ENCODE peak calls at places on chromosomes 2 and 18, in ten cellular contexts. U is tibial nerve, E is kidney, M is DND-41, K is K562, P is uterus, F is transverse colon, V is IMR-90, Z is keratinocyte, G is gastrocnemius medialis. R is an unnamed sample. For H3K4me1, the result is how much of the 10 kb centered on the place peaks cover.

GRCh38 chr2:204664708-204665121 is 119.4 kb downstream of the PARD3B start:
- DNase-seq in K (no peak), M (no peak), Z (no peak), U (no peak), E (no peak), V (peak), P (no peak), F (no peak), G (no peak), R (no peak)

GRCh38 chr2:211237586-211237985 is 681.2 kb downstream of the CPS1 start:
- DNase-seq in P (no peak), F (no peak), V (no peak), U (no peak), M (no peak), K (no peak), Z (no peak), G (no peak), E (no peak), R (no peak)

GRCh38 chr2:217729426-217730058 is 273.3 kb downstream of the TNS1 start:
- DNase-seq in M (no peak), U (peak), P (no peak), K (no peak), V (peak), F (no peak), Z (no peak), E (no peak), G (no peak), R (no peak)

GRCh38 chr2:15712551-15713342 is 121.1 kb downstream of the DDX1 start:
- DNase-seq in G (no peak), U (no peak), K (no peak), Z (no peak), E (no peak), P (no peak), F (no peak), V (no peak), M (no peak), R (no peak)

GRCh38 chr2:23988371-23988770 is 21.5 kb upstream of the MFSD2B start:
- DNase-seq in V (peak), G (no peak), K (no peak), F (no peak), Z (no peak), M (no peak), E (no peak), P (no peak), U (no peak), R (no peak)

GRCh38 chr2:187319441-187320108 is 128.5 kb downstream of the CALCRL start:
- DNase-seq in U (no peak), M (no peak), Z (no peak), F (no peak), K (no peak), G (no peak), P (no peak), E (peak), V (no peak), R (no peak)

GRCh38 chr2:64000630-64001381 is 18.4 kb downstream of the VPS54 start:
- DNase-seq in Z (no peak), P (no peak), V (no peak), E (no peak), G (no peak), M (no peak), U (no peak), F (no peak), K (no peak), R (no peak)

GRCh38 chr2:156331572-156332451 is 709 bp downstream of the NR4A2 start:
- DNase-seq in K (peak), U (peak), V (peak), F (peak), E (peak), P (peak), M (peak), Z (no peak), G (peak), R (peak)

GRCh38 chr2:95287336-95287735 is 9.8 kb upstream of the KCNIP3 start:
- DNase-seq in P (no peak), K (no peak), G (no peak), E (no peak), F (no peak), Z (no peak), U (no peak), V (no peak), M (no peak), R (no peak)

GRCh38 chr2:179909845-179910734 is 48.7 kb upstream of the ZNF385B start:
- DNase-seq in F (no peak), M (no peak), P (no peak), U (no peak), E (no peak), K (no peak), G (no peak), Z (no peak), V (no peak), R (no peak)

GRCh38 chr2:181658444-181658843 is 1.5 kb upstream of the CERKL start:
- DNase-seq in K (no peak), G (no peak), V (no peak), E (no peak), F (no peak), Z (no peak), U (no peak), M (no peak), P (no peak), R (no peak)

GRCh38 chr2:17981936-17982335 is 103.5 kb downstream of the KCNS3 start:
- DNase-seq in E (no peak), M (no peak), F (no peak), Z (no peak), P (no peak), U (no peak), V (no peak), K (no peak), G (no peak), R (no peak)

GRCh38 chr2:209985879-209986278 is 16.6 kb upstream of the RPE start:
- DNase-seq in P (no peak), Z (no peak), K (no peak), F (no peak), E (no peak), G (no peak), M (no peak), U (no peak), V (no peak), R (no peak)

GRCh38 chr2:215635788-215636139 is 199.9 kb upstream of the FN1 start:
- DNase-seq in G (no peak), P (no peak), V (peak), E (no peak), K (no peak), M (no peak), F (no peak), U (no peak), Z (no peak), R (no peak)

GRCh38 chr2:101064868-101065549 is 62.9 kb downstream of the RPL31 start:
- DNase-seq in U (no peak), F (no peak), K (no peak), E (no peak), V (peak), G (no peak), P (no peak), Z (no peak), M (no peak), R (no peak)

GRCh38 chr2:118812530-118812929 is 34.9 kb downstream of the EN1 start:
- DNase-seq in E (no peak), G (no peak), Z (no peak), V (no peak), M (no peak), K (no peak), P (no peak), U (no peak), F (no peak), R (no peak)

GRCh38 chr18:2223859-2224258 is 347.4 kb downstream of the METTL4 start:
- DNase-seq in P (no peak), G (no peak), F (no peak), U (peak), V (peak), Z (no peak), M (no peak), E (no peak), K (no peak), R (no peak)

GRCh38 chr2:238924496-238925195 is 76.8 kb downstream of the TWIST2 start:
- DNase-seq in U (no peak), M (no peak), F (no peak), P (peak), K (no peak), G (no peak), Z (no peak), V (no peak), E (peak), R (peak)

GRCh38 chr2:23207871-23208270 is 177.1 kb upstream of the KLHL29 start:
- DNase-seq in P (no peak), Z (no peak), E (no peak), K (no peak), M (no peak), U (no peak), G (no peak), F (peak), V (no peak), R (no peak)

GRCh38 chr2:151518802-151519201 is 109.1 kb downstream of the RIF1 start:
- DNase-seq in K (no peak), M (no peak), V (peak), E (no peak), F (no peak), Z (no peak), P (no peak), G (no peak), U (no peak), R (no peak)

GRCh38 chr2:120613742-120614481 is 121.8 kb upstream of the GLI2 start:
- DNase-seq in M (no peak), G (no peak), Z (no peak), U (no peak), K (no peak), E (peak), F (no peak), V (peak), P (no peak), R (no peak)

GRCh38 chr2:102367331-102367971 is 11.9 kb downstream of the IL18R1 start:
- DNase-seq in G (no peak), U (no peak), K (no peak), V (no peak), Z (no peak), P (no peak), E (no peak), M (no peak), F (no peak), R (no peak)

GRCh38 chr2:85584857-85585780 is 888 bp downstream of the VAMP5 start:
- DNase-seq in F (peak), V (peak), U (no peak), G (peak), Z (no peak), K (peak), E (no peak), P (peak), M (peak), R (no peak)

GRCh38 chr2:10502803-10503107 is 54.6 kb upstream of the ODC1 start:
- DNase-seq in E (no peak), P (no peak), M (no peak), Z (no peak), G (no peak), U (no peak), K (no peak), V (no peak), F (no peak), R (no peak)

GRCh38 chr2:37672104-37672869 is 845 bp upstream of the CDC42EP3 start:
- DNase-seq in E (peak), U (peak), F (peak), K (peak), Z (no peak), G (peak), V (peak), P (peak), M (peak), R (peak)

GRCh38 chr2:88115825-88116518 is 11.9 kb downstream of the FABP1 start:
- DNase-seq in G (no peak), P (no peak), F (no peak), K (no peak), U (no peak), E (no peak), M (no peak), V (no peak), Z (no peak), R (no peak)

GRCh38 chr2:61988462-61989366 is 83.2 kb downstream of the COMMD1 start:
- DNase-seq in E (no peak), K (no peak), Z (no peak), M (no peak), U (no peak), P (no peak), G (no peak), V (peak), F (no peak), R (no peak)

GRCh38 chr2:11481789-11482472 is 16.0 kb upstream of the E2F6 start:
- DNase-seq in E (peak), F (no peak), M (no peak), Z (no peak), K (no peak), P (no peak), G (no peak), V (no peak), U (no peak), R (no peak)

GRCh38 chr2:30985493-30986292 is 152.5 kb downstream of the GALNT14 start:
- DNase-seq in E (no peak), P (no peak), K (no peak), G (no peak), Z (no peak), V (no peak), U (no peak), F (no peak), M (no peak), R (no peak)

GRCh38 chr18:62071071-62071470 is 115.8 kb downstream of the PIGN start:
- DNase-seq in F (no peak), K (no peak), V (peak), E (no peak), M (no peak), Z (no peak), U (no peak), P (no peak), G (no peak), R (no peak)

GRCh38 chr2:239028253-239028619 is 180.4 kb downstream of the TWIST2 start:
- DNase-seq in K (no peak), P (no peak), V (no peak), F (no peak), E (no peak), U (no peak), Z (no peak), G (no peak), M (no peak), R (no peak)

GRCh38 chr2:173590278-173590811 is 235.7 kb downstream of the CDCA7 start:
- DNase-seq in V (peak), F (no peak), P (no peak), U (peak), E (peak), Z (peak), K (no peak), M (no peak), G (peak), R (no peak)

GRCh38 chr2:101881131-101881530 is 110.6 kb upstream of the IL1R2 start:
- DNase-seq in G (no peak), P (no peak), E (no peak), F (no peak), U (no peak), Z (no peak), V (no peak), K (no peak), M (no peak), R (no peak)

GRCh38 chr2:62938126-62938525 is 112.5 kb upstream of the OTX1 start:
- DNase-seq in G (no peak), P (no peak), Z (no peak), E (no peak), U (no peak), K (no peak), F (no peak), M (no peak), V (peak), R (no peak)

GRCh38 chr2:191030521-191031154 is 16.7 kb upstream of the STAT1 start:
- DNase-seq in E (no peak), F (no peak), V (peak), G (no peak), P (peak), M (peak), Z (no peak), K (peak), U (peak), R (no peak)

GRCh38 chr2:222468338-222468737 is 44.0 kb downstream of the SGPP2 start:
- DNase-seq in K (no peak), V (no peak), F (no peak), E (no peak), P (no peak), M (no peak), Z (no peak), G (no peak), U (no peak), R (no peak)

GRCh38 chr2:217954971-217955740 is 47.6 kb downstream of the TNS1 start:
- DNase-seq in U (no peak), M (no peak), K (no peak), F (no peak), G (no peak), V (no peak), Z (no peak), E (peak), P (peak), R (peak)

GRCh38 chr2:175181104-175181876 is at the start of gene ATP5MC3:
- DNase-seq in M (peak), K (peak), V (peak), E (peak), U (peak), F (peak), G (peak), Z (peak), P (peak), R (peak)

GRCh38 chr2:175183674-175184073 is 2.2 kb upstream of the ATP5MC3 start:
- DNase-seq in P (no peak), E (no peak), F (no peak), K (no peak), Z (no peak), M (no peak), V (no peak), G (no peak), U (no peak), R (no peak)

GRCh38 chr2:175180701-175181103 is 808 bp downstream of the ATP5MC3 start:
- DNase-seq in M (peak), E (no peak), P (no peak), G (peak), U (no peak), F (peak), K (peak), Z (no peak), V (peak), R (no peak)

GRCh38 chr2:175176624-175177023 is 4.9 kb downstream of the ATP5MC3 start:
- DNase-seq in Z (no peak), M (no peak), K (no peak), F (no peak), V (no peak), E (no peak), U (no peak), G (no peak), P (no peak), R (no peak)

DNA sequence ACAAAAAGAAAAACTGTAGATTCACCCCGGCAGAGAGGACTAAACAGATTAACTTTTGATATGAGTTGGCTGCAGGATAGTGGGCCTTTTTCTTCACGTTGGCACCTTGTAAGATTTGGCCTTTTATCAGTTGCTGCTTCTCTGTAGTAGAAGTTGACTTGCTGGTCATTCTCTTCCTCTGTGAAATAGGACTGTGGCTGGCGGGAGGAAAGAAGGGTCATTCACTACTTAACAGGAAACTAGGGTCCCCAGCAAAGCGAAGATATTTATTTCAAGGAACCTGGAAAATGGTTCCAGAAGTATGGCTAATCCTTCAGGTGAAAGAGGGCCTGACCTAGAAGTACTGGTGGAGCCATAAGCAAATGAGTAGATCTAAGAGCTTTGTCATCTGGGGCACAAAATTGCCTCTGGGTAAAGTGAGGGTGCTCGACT is 383 bp upstream of the ATP5MC3 start:
- DNase-seq in K (no peak), V (no peak), E (no peak), F (no peak), G (no peak), M (no peak), U (no peak), Z (no peak), P (no peak), R (no peak)
- H3K4me3 ChIP-seq in K (peak), V (peak), E (peak), F (peak), G (peak), M (peak), U (peak), Z (peak), P (peak), R (peak)

GRCh38 chr2:60555066-60555793 is 1.8 kb upstream of the BCL11A start:
- DNase-seq in G (no peak), V (peak), E (peak), P (no peak), U (no peak), F (peak), Z (no peak), M (peak), K (peak), R (peak)
- TF ChIP-seq CTCF in G (no peak), V (peak), E (no peak), P (no peak), U (peak), F (peak), Z (peak), M (peak), K (peak), R (peak)

GRCh38 chr2:234981197-234982095 is 29.6 kb downstream of the SH3BP4 start:
- DNase-seq in V (peak), K (no peak), E (peak), G (peak), F (peak), M (no peak), P (peak), U (peak), Z (no peak), R (no peak)
- H3K4me1 ChIP-seq in V (half or more), K (under half), E (half or more), G (under half), F (under half), M (under half), P (under half), U (under half), Z (under half), R (under half)

DNA sequence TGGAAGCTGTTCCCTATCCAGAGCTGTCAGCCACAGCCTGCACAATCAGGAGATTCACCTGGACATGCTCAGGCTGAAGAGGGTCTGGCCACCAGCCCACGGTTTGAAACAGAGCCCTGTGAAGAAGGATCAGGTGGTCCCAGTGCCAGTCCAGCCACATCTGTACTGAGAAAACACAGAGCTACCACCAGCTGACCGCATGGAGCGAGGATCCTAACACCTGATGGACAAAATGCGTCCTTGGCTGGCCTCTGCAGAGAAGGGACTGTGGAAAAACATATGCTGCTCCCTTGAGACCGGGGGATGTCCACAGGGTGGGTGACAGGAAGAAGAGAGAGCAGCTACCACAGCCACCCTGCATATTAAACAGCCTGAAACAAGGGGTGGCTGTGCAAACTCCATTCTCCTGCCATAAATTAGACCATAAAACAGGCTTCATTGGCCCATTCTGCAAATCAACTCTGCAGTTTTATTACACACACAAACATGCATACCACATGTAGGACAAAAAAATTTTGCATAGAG is 137.3 kb downstream of the BCL2 start:
- DNase-seq in E (no peak), V (no peak), U (no peak), P (no peak), Z (no peak), K (no peak), M (no peak), F (no peak), G (no peak), R (peak)
- H3K4me3 ChIP-seq in E (no peak), V (no peak), U (no peak), P (no peak), Z (no peak), K (no peak), M (no peak), F (peak), G (no peak), R (no peak)